ENCODE peak calls at places on chromosomes 1 and 21, in nine cellular contexts. One of them, this sample, is unnamed.

GRCh38 chr1:114033961-114034360 is 54.7 kb downstream of the OLFML3 start:
- DNase-seq in lung: no peak
- DNase-seq in thoracic aorta: no peak
- DNase-seq in HFF-Myc: no peak
- DNase-seq in cardiac fibroblast: no peak
- DNase-seq in neural progenitor cell: no peak
- DNase-seq in psoas muscle: no peak
- DNase-seq in transverse colon: no peak
- DNase-seq in IMR-90: no peak
- DNase-seq in this sample: no peak

GRCh38 chr1:32464191-32464715 is 619 bp upstream of the ZBTB8B start:
- DNase-seq in IMR-90: peak
- DNase-seq in neural progenitor cell: peak
- DNase-seq in lung: no peak
- DNase-seq in psoas muscle: no peak
- DNase-seq in transverse colon: no peak
- DNase-seq in thoracic aorta: no peak
- DNase-seq in cardiac fibroblast: no peak
- DNase-seq in HFF-Myc: no peak
- DNase-seq in this sample: no peak

GRCh38 chr1:95086949-95087533 is 14.3 kb upstream of the ALG14 start:
- DNase-seq in transverse colon: no peak
- DNase-seq in neural progenitor cell: no peak
- DNase-seq in lung: no peak
- DNase-seq in thoracic aorta: peak
- DNase-seq in cardiac fibroblast: peak
- DNase-seq in IMR-90: peak
- DNase-seq in psoas muscle: no peak
- DNase-seq in HFF-Myc: peak
- DNase-seq in this sample: peak

GRCh38 chr21:15379776-15380175 is 315.0 kb upstream of the NRIP1 start:
- DNase-seq in psoas muscle: no peak
- DNase-seq in HFF-Myc: no peak
- DNase-seq in IMR-90: no peak
- DNase-seq in thoracic aorta: no peak
- DNase-seq in neural progenitor cell: no peak
- DNase-seq in transverse colon: no peak
- DNase-seq in lung: no peak
- DNase-seq in cardiac fibroblast: no peak
- DNase-seq in this sample: no peak

GRCh38 chr1:246907472-246907871 is 24.3 kb downstream of the AHCTF1 start:
- DNase-seq in transverse colon: peak
- DNase-seq in lung: no peak
- DNase-seq in IMR-90: peak
- DNase-seq in cardiac fibroblast: peak
- DNase-seq in HFF-Myc: no peak
- DNase-seq in thoracic aorta: no peak
- DNase-seq in psoas muscle: no peak
- DNase-seq in neural progenitor cell: peak
- DNase-seq in this sample: no peak

GRCh38 chr1:150282558-150282958 is 204 bp downstream of the CIART start:
- DNase-seq in IMR-90: peak
- DNase-seq in HFF-Myc: no peak
- DNase-seq in thoracic aorta: no peak
- DNase-seq in transverse colon: no peak
- DNase-seq in lung: peak
- DNase-seq in cardiac fibroblast: no peak
- DNase-seq in psoas muscle: no peak
- DNase-seq in neural progenitor cell: no peak
- DNase-seq in this sample: no peak

GRCh38 chr1:235597867-235598553 is 51.6 kb downstream of the GNG4 start:
- DNase-seq in psoas muscle: no peak
- DNase-seq in cardiac fibroblast: peak
- DNase-seq in HFF-Myc: peak
- DNase-seq in IMR-90: peak
- DNase-seq in transverse colon: no peak
- DNase-seq in lung: no peak
- DNase-seq in neural progenitor cell: peak
- DNase-seq in thoracic aorta: no peak
- DNase-seq in this sample: no peak

GRCh38 chr1:214296860-214297699 is 16.1 kb downstream of the SMYD2 start:
- DNase-seq in neural progenitor cell: no peak
- DNase-seq in IMR-90: peak
- DNase-seq in HFF-Myc: no peak
- DNase-seq in lung: no peak
- DNase-seq in transverse colon: no peak
- DNase-seq in thoracic aorta: no peak
- DNase-seq in psoas muscle: no peak
- DNase-seq in cardiac fibroblast: peak
- DNase-seq in this sample: peak

GRCh38 chr1:2210786-2211185 is 16.2 kb upstream of the FAAP20 start:
- DNase-seq in cardiac fibroblast: no peak
- DNase-seq in thoracic aorta: no peak
- DNase-seq in HFF-Myc: no peak
- DNase-seq in neural progenitor cell: peak
- DNase-seq in IMR-90: no peak
- DNase-seq in transverse colon: no peak
- DNase-seq in psoas muscle: no peak
- DNase-seq in lung: no peak
- DNase-seq in this sample: no peak

GRCh38 chr1:17438176-17438976 is 1.1 kb downstream of the RCC2 start:
- DNase-seq in IMR-90: peak
- DNase-seq in neural progenitor cell: peak
- DNase-seq in cardiac fibroblast: peak
- DNase-seq in transverse colon: peak
- DNase-seq in lung: peak
- DNase-seq in HFF-Myc: no peak
- DNase-seq in thoracic aorta: peak
- DNase-seq in psoas muscle: peak
- DNase-seq in this sample: no peak

GRCh38 chr1:97277891-97278662 is 556.5 kb downstream of the PTBP2 start:
- DNase-seq in thoracic aorta: no peak
- DNase-seq in IMR-90: peak
- DNase-seq in transverse colon: no peak
- DNase-seq in HFF-Myc: peak
- DNase-seq in cardiac fibroblast: peak
- DNase-seq in neural progenitor cell: no peak
- DNase-seq in lung: no peak
- DNase-seq in psoas muscle: no peak
- DNase-seq in this sample: peak

GRCh38 chr1:167860231-167860923 is 53.6 kb downstream of the ADCY10 start:
- DNase-seq in thoracic aorta: no peak
- DNase-seq in cardiac fibroblast: peak
- DNase-seq in neural progenitor cell: no peak
- DNase-seq in transverse colon: no peak
- DNase-seq in IMR-90: peak
- DNase-seq in HFF-Myc: no peak
- DNase-seq in lung: no peak
- DNase-seq in psoas muscle: no peak
- DNase-seq in this sample: no peak

GRCh38 chr1:34406377-34406776 is 229.7 kb downstream of the C1orf94 start:
- DNase-seq in cardiac fibroblast: no peak
- DNase-seq in lung: peak
- DNase-seq in IMR-90: no peak
- DNase-seq in thoracic aorta: no peak
- DNase-seq in HFF-Myc: no peak
- DNase-seq in neural progenitor cell: no peak
- DNase-seq in transverse colon: no peak
- DNase-seq in psoas muscle: no peak
- DNase-seq in this sample: no peak

GRCh38 chr1:201501812-201502510 is 5.0 kb downstream of the CSRP1 start:
- DNase-seq in HFF-Myc: no peak
- DNase-seq in neural progenitor cell: no peak
- DNase-seq in cardiac fibroblast: no peak
- DNase-seq in psoas muscle: no peak
- DNase-seq in thoracic aorta: no peak
- DNase-seq in transverse colon: no peak
- DNase-seq in IMR-90: no peak
- DNase-seq in lung: no peak
- DNase-seq in this sample: no peak

GRCh38 chr1:151238467-151238739 is 16.1 kb upstream of the PSMD4 start:
- DNase-seq in IMR-90: peak
- DNase-seq in HFF-Myc: peak
- DNase-seq in thoracic aorta: no peak
- DNase-seq in transverse colon: no peak
- DNase-seq in neural progenitor cell: no peak
- DNase-seq in lung: no peak
- DNase-seq in cardiac fibroblast: peak
- DNase-seq in psoas muscle: no peak
- DNase-seq in this sample: peak

GRCh38 chr21:25313891-25314646 is 293.2 kb downstream of the MRPL39 start:
- DNase-seq in HFF-Myc: no peak
- DNase-seq in lung: no peak
- DNase-seq in psoas muscle: no peak
- DNase-seq in cardiac fibroblast: peak
- DNase-seq in neural progenitor cell: no peak
- DNase-seq in IMR-90: peak
- DNase-seq in thoracic aorta: no peak
- DNase-seq in transverse colon: no peak
- DNase-seq in this sample: no peak

GRCh38 chr1:233625510-233625981 is 11.6 kb downstream of the KCNK1 start:
- DNase-seq in IMR-90: no peak
- DNase-seq in HFF-Myc: no peak
- DNase-seq in psoas muscle: no peak
- DNase-seq in transverse colon: peak
- DNase-seq in cardiac fibroblast: no peak
- DNase-seq in lung: no peak
- DNase-seq in neural progenitor cell: no peak
- DNase-seq in thoracic aorta: no peak
- DNase-seq in this sample: no peak

GRCh38 chr1:10287023-10287645 is 76.8 kb downstream of the KIF1B start:
- DNase-seq in psoas muscle: no peak
- DNase-seq in HFF-Myc: no peak
- DNase-seq in transverse colon: no peak
- DNase-seq in cardiac fibroblast: no peak
- DNase-seq in IMR-90: peak
- DNase-seq in neural progenitor cell: no peak
- DNase-seq in lung: no peak
- DNase-seq in thoracic aorta: no peak
- DNase-seq in this sample: no peak
- TF ChIP-seq CTCF in psoas muscle: no peak
- TF ChIP-seq CTCF in HFF-Myc: no peak
- TF ChIP-seq CTCF in transverse colon: no peak
- TF ChIP-seq CTCF in cardiac fibroblast: no peak
- TF ChIP-seq CTCF in IMR-90: no peak
- TF ChIP-seq CTCF in neural progenitor cell: no peak
- TF ChIP-seq CTCF in lung: no peak
- TF ChIP-seq CTCF in thoracic aorta: no peak
- TF ChIP-seq CTCF in this sample: no peak

DNA sequence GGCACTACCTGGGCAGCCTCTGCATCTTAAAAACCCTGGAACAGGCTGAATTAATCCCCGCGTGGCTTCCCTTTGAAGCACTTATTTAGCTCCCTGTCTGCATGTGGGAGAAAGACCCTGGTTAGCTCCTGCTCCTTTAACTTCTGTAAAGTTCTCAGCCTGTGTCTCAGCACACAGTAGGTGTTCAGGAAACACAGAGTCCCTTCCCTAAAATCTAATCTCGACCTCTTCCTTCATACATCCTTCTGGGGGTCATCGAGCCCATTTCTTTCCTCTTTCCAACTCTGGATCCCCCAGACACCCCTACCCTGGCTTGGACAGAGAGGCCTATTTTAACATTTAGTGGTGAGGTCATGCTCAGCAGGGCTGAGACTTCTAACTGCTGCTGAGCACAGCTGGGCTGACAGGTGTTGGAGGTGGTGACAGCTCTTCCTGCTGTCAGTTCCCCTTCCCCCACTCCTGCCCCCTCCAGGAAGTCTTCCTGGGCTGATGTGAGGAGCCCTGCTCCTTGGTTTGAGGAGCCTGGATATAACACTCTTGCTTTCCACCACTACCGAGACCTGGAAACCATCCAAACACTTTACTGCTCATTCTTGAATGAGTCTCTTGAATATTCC is 5.4 kb downstream of the E2F2 start:
- DNase-seq in cardiac fibroblast: no peak
- DNase-seq in psoas muscle: no peak
- DNase-seq in IMR-90: no peak
- DNase-seq in thoracic aorta: no peak
- DNase-seq in HFF-Myc: no peak
- DNase-seq in lung: no peak
- DNase-seq in transverse colon: peak
- DNase-seq in neural progenitor cell: no peak
- DNase-seq in this sample: no peak
- H3K4me3 ChIP-seq in cardiac fibroblast: no peak
- H3K4me3 ChIP-seq in psoas muscle: no peak
- H3K4me3 ChIP-seq in IMR-90: no peak
- H3K4me3 ChIP-seq in thoracic aorta: no peak
- H3K4me3 ChIP-seq in HFF-Myc: no peak
- H3K4me3 ChIP-seq in lung: no peak
- H3K4me3 ChIP-seq in transverse colon: no peak
- H3K4me3 ChIP-seq in neural progenitor cell: no peak
- H3K4me3 ChIP-seq in this sample: no peak

DNA sequence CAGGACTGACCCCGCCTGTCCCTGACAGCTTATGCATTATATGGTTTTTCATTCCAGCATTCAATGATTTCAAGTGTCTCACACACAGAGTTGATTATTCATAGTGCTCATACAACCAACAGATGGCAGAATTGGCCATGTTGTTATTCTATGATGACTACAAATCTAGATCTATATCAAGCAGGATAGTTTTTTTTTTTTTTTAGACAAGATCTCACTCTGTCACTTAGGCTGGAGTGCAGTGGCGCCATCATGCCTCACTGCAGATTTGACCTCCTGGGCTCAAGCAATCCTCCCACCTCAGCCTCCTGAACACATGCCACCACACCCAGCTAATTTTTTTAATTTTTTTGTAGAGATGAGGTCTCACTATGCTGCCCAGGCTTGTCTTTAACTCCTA is 40.1 kb upstream of the LRRC8D start:
- DNase-seq in cardiac fibroblast: peak
- DNase-seq in IMR-90: peak
- DNase-seq in psoas muscle: no peak
- DNase-seq in thoracic aorta: no peak
- DNase-seq in neural progenitor cell: no peak
- DNase-seq in lung: no peak
- DNase-seq in transverse colon: no peak
- DNase-seq in HFF-Myc: no peak
- DNase-seq in this sample: peak
- TF ChIP-seq CTCF in cardiac fibroblast: peak
- TF ChIP-seq CTCF in IMR-90: peak
- TF ChIP-seq CTCF in psoas muscle: peak
- TF ChIP-seq CTCF in thoracic aorta: no peak
- TF ChIP-seq CTCF in neural progenitor cell: peak
- TF ChIP-seq CTCF in lung: no peak
- TF ChIP-seq CTCF in transverse colon: no peak
- TF ChIP-seq CTCF in HFF-Myc: peak
- TF ChIP-seq CTCF in this sample: peak

GRCh38 chr1:43304287-43304615 is 3.5 kb downstream of the TIE1 start:
- DNase-seq in psoas muscle: no peak
- DNase-seq in neural progenitor cell: no peak
- DNase-seq in cardiac fibroblast: no peak
- DNase-seq in IMR-90: no peak
- DNase-seq in lung: no peak
- DNase-seq in thoracic aorta: no peak
- DNase-seq in HFF-Myc: no peak
- DNase-seq in transverse colon: no peak
- DNase-seq in this sample: no peak
- H3K4me3 ChIP-seq in psoas muscle: peak
- H3K4me3 ChIP-seq in neural progenitor cell: no peak
- H3K4me3 ChIP-seq in cardiac fibroblast: no peak
- H3K4me3 ChIP-seq in IMR-90: no peak
- H3K4me3 ChIP-seq in lung: no peak
- H3K4me3 ChIP-seq in thoracic aorta: no peak
- H3K4me3 ChIP-seq in HFF-Myc: no peak
- H3K4me3 ChIP-seq in transverse colon: no peak
- H3K4me3 ChIP-seq in this sample: no peak

This sample was measured in BJ.